ENCODE peak calls at places on chromosomes 12 and 14, in five cellular contexts. One of them, this sample, is unnamed.

GRCh38 chr14:31990183-31990862 is 86.8 kb upstream of the ARHGAP5 start:
- DNase-seq in A673: peak
- DNase-seq in EH: no peak
- DNase-seq in AG10803: peak
- DNase-seq in posterior cingulate gyrus: no peak
- DNase-seq in this sample: no peak

GRCh38 chr12:110966081-110966760 is 45.8 kb upstream of the MYL2 start:
- DNase-seq in A673: no peak
- DNase-seq in EH: no peak
- DNase-seq in AG10803: no peak
- DNase-seq in posterior cingulate gyrus: no peak
- DNase-seq in this sample: no peak

GRCh38 chr12:85004199-85004598 is 31.9 kb downstream of the TSPAN19 start:
- DNase-seq in A673: no peak
- DNase-seq in EH: no peak
- DNase-seq in AG10803: no peak
- DNase-seq in posterior cingulate gyrus: no peak
- DNase-seq in this sample: no peak

GRCh38 chr12:51437471-51437870 is 12.8 kb downstream of the SLC4A8 start:
- DNase-seq in A673: no peak
- DNase-seq in EH: no peak
- DNase-seq in AG10803: no peak
- DNase-seq in posterior cingulate gyrus: no peak
- DNase-seq in this sample: no peak

GRCh38 chr12:92582466-92582865 is 120.3 kb upstream of the PLEKHG7 start:
- DNase-seq in A673: no peak
- DNase-seq in EH: no peak
- DNase-seq in AG10803: no peak
- DNase-seq in posterior cingulate gyrus: no peak
- DNase-seq in this sample: no peak

GRCh38 chr12:71746983-71747611 is 7.6 kb upstream of the RAB21 start:
- DNase-seq in A673: peak
- DNase-seq in EH: peak
- DNase-seq in AG10803: peak
- DNase-seq in posterior cingulate gyrus: peak
- DNase-seq in this sample: peak

GRCh38 chr12:58803893-58804292 is 116.4 kb downstream of the LRIG3 start:
- DNase-seq in A673: peak
- DNase-seq in EH: peak
- DNase-seq in AG10803: peak
- DNase-seq in posterior cingulate gyrus: no peak
- DNase-seq in this sample: peak

GRCh38 chr14:104881369-104881979 is 16.4 kb downstream of the CEP170B start:
- DNase-seq in A673: no peak
- DNase-seq in EH: no peak
- DNase-seq in AG10803: no peak
- DNase-seq in posterior cingulate gyrus: no peak
- DNase-seq in this sample: no peak

GRCh38 chr14:75229923-75230792 is 48.5 kb upstream of the FOS start:
- DNase-seq in A673: peak
- DNase-seq in EH: peak
- DNase-seq in AG10803: peak
- DNase-seq in posterior cingulate gyrus: no peak
- DNase-seq in this sample: peak

GRCh38 chr14:104048758-104049496 is 36.6 kb upstream of the ASPG start:
- DNase-seq in A673: no peak
- DNase-seq in EH: no peak
- DNase-seq in AG10803: peak
- DNase-seq in posterior cingulate gyrus: no peak
- DNase-seq in this sample: peak

GRCh38 chr14:91249841-91250616 is 5.5 kb upstream of the GPR68 start:
- DNase-seq in A673: no peak
- DNase-seq in EH: peak
- DNase-seq in AG10803: peak
- DNase-seq in posterior cingulate gyrus: no peak
- DNase-seq in this sample: peak

GRCh38 chr14:22807432-22808087 is 7.7 kb downstream of the SLC7A7 start:
- DNase-seq in A673: no peak
- DNase-seq in EH: no peak
- DNase-seq in AG10803: no peak
- DNase-seq in posterior cingulate gyrus: no peak
- DNase-seq in this sample: no peak

GRCh38 chr14:96056509-96057422 is 17.6 kb downstream of the C14orf132 start:
- DNase-seq in A673: no peak
- DNase-seq in EH: no peak
- DNase-seq in AG10803: no peak
- DNase-seq in posterior cingulate gyrus: no peak
- DNase-seq in this sample: no peak

GRCh38 chr12:53225635-53226424 is 6.2 kb downstream of the RARG start:
- DNase-seq in A673: no peak
- DNase-seq in EH: no peak
- DNase-seq in AG10803: no peak
- DNase-seq in posterior cingulate gyrus: no peak
- DNase-seq in this sample: no peak

GRCh38 chr12:81759215-81759991 is at the start of gene PPFIA2:
- DNase-seq in A673: peak
- DNase-seq in EH: peak
- DNase-seq in AG10803: peak
- DNase-seq in posterior cingulate gyrus: peak
- DNase-seq in this sample: no peak

This sample was measured in HFFc6.